ENCODE peak calls at places on chromosomes 7 and 10, in five cellular contexts. I is mammary epithelial cell, F is fibroblast of lung, L is hepatocyte, X is keratinocyte. P is an unnamed sample.

GRCh38 chr7:14690075-14690474 is 212.5 kb downstream of the DGKB start:
- DNase-seq in I (no peak), X (no peak), L (no peak), F (no peak), P (no peak)

GRCh38 chr10:25639646-25640045 is 294.4 kb upstream of the MYO3A start:
- DNase-seq in I (no peak), F (no peak), L (no peak), X (no peak), P (no peak)

GRCh38 chr7:112550468-112551060 is 69.8 kb downstream of the LSMEM1 start:
- DNase-seq in F (peak), I (peak), X (peak), L (peak), P (peak)

GRCh38 chr10:69914373-69915268 is 112.9 kb downstream of the COL13A1 start:
- DNase-seq in F (peak), L (peak), I (peak), X (no peak), P (peak)

GRCh38 chr10:5968037-5968680 is 9.2 kb downstream of the IL15RA start:
- DNase-seq in L (no peak), X (no peak), F (no peak), I (no peak), P (no peak)

GRCh38 chr10:42177077-42177792 is 461.1 kb downstream of the ZNF33B start:
- DNase-seq in F (no peak), I (no peak), L (peak), X (no peak), P (no peak)

GRCh38 chr7:712601-713457 is 13.7 kb upstream of the DNAAF5 start:
- DNase-seq in F (no peak), I (no peak), X (no peak), L (no peak), P (no peak)

GRCh38 chr10:109591631-109592030 is 331.7 kb downstream of the XPNPEP1 start:
- DNase-seq in L (no peak), F (no peak), I (peak), X (no peak), P (no peak)

GRCh38 chr10:50279489-50279888 is 28.2 kb upstream of the ASAH2 start:
- DNase-seq in I (peak), F (no peak), X (no peak), L (peak), P (peak)

GRCh38 chr10:132257271-132257670 is 50.5 kb downstream of the STK32C start:
- DNase-seq in F (peak), X (no peak), I (peak), L (no peak), P (peak)

GRCh38 chr7:28296571-28297483 is 115.5 kb upstream of the CREB5 start:
- DNase-seq in I (peak), L (peak), X (no peak), F (peak), P (peak)

GRCh38 chr10:60944159-60944909 is at the start of gene RHOBTB1:
- DNase-seq in L (peak), F (peak), X (no peak), I (peak), P (peak)

GRCh38 chr7:107933386-107934013 is 42.5 kb downstream of the DLD start:
- DNase-seq in X (no peak), L (no peak), I (no peak), F (no peak), P (no peak)

GRCh38 chr10:1515121-1515779 is 222.1 kb downstream of the ADARB2 start:
- DNase-seq in I (no peak), F (no peak), L (no peak), X (no peak), P (no peak)

GRCh38 chr10:72260215-72260587 is 13.5 kb upstream of the DDIT4 start:
- DNase-seq in F (no peak), X (no peak), L (no peak), I (no peak), P (no peak)

GRCh38 chr10:76523215-76523614 is 1091.8 kb downstream of the LRMDA start:
- DNase-seq in X (no peak), F (peak), L (no peak), I (no peak), P (no peak)

GRCh38 chr10:51667992-51668689 is 31.3 kb downstream of the CSTF2T start:
- DNase-seq in I (no peak), F (peak), X (no peak), L (no peak), P (no peak)

GRCh38 chr7:148700693-148701092 is 2.0 kb downstream of the CUL1 start:
- DNase-seq in F (peak), L (peak), I (no peak), X (no peak), P (peak)

GRCh38 chr10:98536551-98536950 is 89.8 kb upstream of the HPS1 start:
- DNase-seq in F (peak), X (no peak), L (peak), I (peak), P (no peak)

GRCh38 chr7:83861-84632 is 108.3 kb upstream of the FAM20C start:
- DNase-seq in I (no peak), X (no peak), L (peak), F (no peak), P (no peak)

GRCh38 chr10:103618575-103619423 is 125.3 kb downstream of the NEURL1 start:
- DNase-seq in F (peak), X (no peak), L (no peak), I (no peak), P (no peak)

GRCh38 chr10:118356628-118357027 is 14.5 kb upstream of the FAM204A start:
- DNase-seq in X (no peak), L (no peak), F (no peak), I (no peak), P (no peak)

GRCh38 chr10:126092806-126093205 is 196.4 kb downstream of the FANK1 start:
- DNase-seq in X (no peak), F (no peak), L (no peak), I (no peak), P (no peak)

GRCh38 chr10:124106241-124106905 is 13.0 kb upstream of the CHST15 start:
- DNase-seq in L (peak), F (peak), X (peak), I (peak), P (peak)

GRCh38 chr7:158842486-158842885 is 13.2 kb upstream of the ESYT2 start:
- DNase-seq in X (no peak), F (no peak), I (no peak), L (no peak), P (no peak)

GRCh38 chr7:44764665-44765578 is 16.3 kb downstream of the ZMIZ2 start:
- DNase-seq in I (no peak), L (no peak), X (no peak), F (no peak), P (no peak)

GRCh38 chr10:98106531-98106930 is 27.9 kb upstream of the R3HCC1L start:
- DNase-seq in X (no peak), L (no peak), F (no peak), I (peak), P (no peak)

GRCh38 chr7:121140790-121141189 is 152.3 kb downstream of the CPED1 start:
- DNase-seq in X (no peak), F (no peak), L (no peak), I (no peak), P (no peak)

GRCh38 chr7:18889436-18889835 is 228.0 kb downstream of the TWIST1 start:
- DNase-seq in F (no peak), X (no peak), I (no peak), L (no peak), P (no peak)

GRCh38 chr7:5557920-5558401 is 134.3 kb upstream of the TNRC18 start:
- DNase-seq in F (peak), L (peak), X (no peak), I (peak), P (peak)

DNA sequence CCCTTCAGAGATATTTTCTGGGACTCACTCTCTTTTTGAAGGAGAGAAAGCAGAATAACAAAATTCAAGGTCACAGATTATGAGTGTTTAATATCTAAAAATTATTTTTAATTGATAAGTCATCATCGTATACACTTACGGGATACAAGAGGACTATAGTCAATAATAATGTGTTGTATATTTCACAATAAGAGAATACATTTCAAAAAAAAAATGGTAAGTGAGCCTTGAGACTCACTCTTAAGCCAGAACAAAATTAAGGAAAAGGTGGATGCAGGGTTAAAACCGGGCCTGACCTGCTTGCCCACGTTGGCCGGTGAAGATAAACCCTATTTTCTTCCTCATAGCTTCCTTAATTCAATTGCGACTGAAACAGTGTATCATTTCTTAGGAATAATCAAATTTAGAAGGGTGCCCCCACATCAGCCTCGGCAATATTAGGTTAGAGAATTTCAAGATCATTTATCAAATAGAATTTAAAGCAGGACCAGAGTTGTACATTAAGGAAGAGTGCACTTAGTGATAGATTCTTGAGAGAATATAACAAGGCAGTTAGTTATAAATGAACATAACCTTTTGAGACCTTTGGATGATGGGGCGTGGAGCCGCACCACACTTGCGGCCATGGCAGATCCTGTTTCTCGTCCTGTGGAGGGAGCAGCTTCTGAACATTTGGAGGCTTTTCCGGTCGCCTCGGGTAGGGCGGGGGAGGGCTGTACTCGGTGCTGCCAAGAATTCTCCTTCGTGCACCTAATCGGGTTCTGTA is 321.8 kb downstream of the PAXIP1 start:
- DNase-seq in L (no peak), X (no peak), F (no peak), I (no peak), P (no peak)
- TF ChIP-seq EZH2 in L (no peak), X (no peak), F (no peak), I (no peak), P (no peak)

DNA sequence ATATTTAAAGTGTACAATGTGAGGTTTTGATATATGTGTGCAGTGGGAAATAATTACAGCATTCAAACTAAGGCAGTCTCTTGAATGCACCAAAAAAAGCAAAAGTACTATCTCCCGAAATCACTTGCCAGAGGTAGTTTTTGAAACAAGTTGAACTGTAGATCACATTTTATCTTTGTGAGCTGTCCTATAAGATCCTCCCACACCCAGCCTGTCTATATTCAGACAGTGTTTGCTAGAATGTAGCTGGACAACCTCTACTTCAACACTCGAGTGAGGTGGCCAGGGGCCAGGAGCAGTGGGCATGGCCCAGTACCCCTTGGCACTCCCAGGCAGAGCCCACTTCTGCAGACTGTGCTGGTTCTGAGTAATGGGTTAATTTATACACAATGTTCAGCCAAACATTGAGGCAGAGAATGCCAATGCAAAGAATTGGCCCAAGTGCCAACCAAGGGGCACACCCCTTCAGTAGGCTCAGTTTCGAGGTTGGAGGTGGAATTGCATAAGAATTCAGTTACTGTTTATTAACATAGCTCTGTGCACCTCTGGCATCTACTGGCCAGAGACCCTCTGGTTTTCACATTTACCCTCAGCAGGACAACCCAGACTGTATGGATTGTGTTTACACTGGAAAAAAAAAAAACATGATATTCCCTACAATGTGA is 70.5 kb downstream of the AHR start:
- DNase-seq in I (no peak), L (no peak), X (no peak), F (no peak), P (no peak)
- H3K27ac ChIP-seq in I (peak), L (peak), X (peak), F (peak), P (peak)

GRCh38 chr10:117131390-117132327 is 6.4 kb downstream of the VAX1 start:
- DNase-seq in L (peak), I (no peak), X (no peak), F (no peak), P (no peak)

GRCh38 chr10:117134084-117135025 is 3.7 kb downstream of the VAX1 start:
- DNase-seq in F (no peak), X (peak), L (peak), I (no peak), P (no peak)

GRCh38 chr10:117132751-117133231 is 5.3 kb downstream of the VAX1 start:
- DNase-seq in I (no peak), X (no peak), F (no peak), L (no peak), P (no peak)

GRCh38 chr10:117135026-117135372 is 3.1 kb downstream of the VAX1 start:
- DNase-seq in L (no peak), X (no peak), I (no peak), F (no peak), P (no peak)

GRCh38 chr10:117133273-117134083 is 4.6 kb downstream of the VAX1 start:
- DNase-seq in L (no peak), X (no peak), F (no peak), I (no peak), P (no peak)
- TF ChIP-seq EZH2 in L (peak), X (peak), F (peak), I (peak), P (no peak)

GRCh38 chr10:101839002-101839401 is 4.6 kb downstream of the KCNIP2 start:
- DNase-seq in I (peak), L (no peak), X (no peak), F (no peak), P (no peak)
- H3K27ac ChIP-seq in I (no peak), L (no peak), X (no peak), F (no peak), P (no peak)

GRCh38 chr10:48287417-48288391 is 13.2 kb upstream of the FRMPD2 start:
- DNase-seq in L (peak), F (no peak), I (peak), X (no peak), P (peak)
- TF ChIP-seq EZH2 in L (no peak), F (no peak), I (no peak), X (no peak), P (no peak)

GRCh38 chr10:29479081-29479917 is 155.5 kb downstream of the SVIL start:
- DNase-seq in I (peak), F (no peak), L (no peak), X (peak), P (no peak)
- H3K27ac ChIP-seq in I (peak), F (no peak), L (no peak), X (no peak), P (no peak)

DNA sequence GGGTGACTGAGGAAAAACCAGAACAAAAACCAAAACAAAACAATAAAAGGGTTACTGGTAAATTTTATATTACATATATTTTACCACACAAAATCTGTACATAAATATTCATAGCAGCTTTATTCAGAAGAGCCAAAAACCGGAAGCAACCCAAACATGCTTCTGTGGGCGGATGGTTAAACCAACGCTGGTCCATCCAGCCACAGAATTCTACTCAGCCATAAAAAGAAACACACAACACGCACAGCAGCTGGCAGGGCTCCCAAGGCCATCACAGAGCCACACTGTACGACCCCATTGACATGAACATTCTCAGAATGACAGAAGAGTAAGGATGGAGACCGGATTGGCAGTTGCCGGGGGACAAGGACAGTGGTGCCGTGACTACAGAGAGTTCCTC is 83.6 kb downstream of the PROSER2 start:
- DNase-seq in F (no peak), X (no peak), I (no peak), L (no peak), P (no peak)
- TF ChIP-seq EZH2 in F (no peak), X (no peak), I (no peak), L (no peak), P (no peak)

GRCh38 chr7:34061175-34061574 is 155.8 kb downstream of the BMPER start:
- DNase-seq in X (peak), F (peak), I (peak), L (no peak), P (peak)
- H3K27ac ChIP-seq in X (peak), F (peak), I (no peak), L (no peak), P (peak)

DNA sequence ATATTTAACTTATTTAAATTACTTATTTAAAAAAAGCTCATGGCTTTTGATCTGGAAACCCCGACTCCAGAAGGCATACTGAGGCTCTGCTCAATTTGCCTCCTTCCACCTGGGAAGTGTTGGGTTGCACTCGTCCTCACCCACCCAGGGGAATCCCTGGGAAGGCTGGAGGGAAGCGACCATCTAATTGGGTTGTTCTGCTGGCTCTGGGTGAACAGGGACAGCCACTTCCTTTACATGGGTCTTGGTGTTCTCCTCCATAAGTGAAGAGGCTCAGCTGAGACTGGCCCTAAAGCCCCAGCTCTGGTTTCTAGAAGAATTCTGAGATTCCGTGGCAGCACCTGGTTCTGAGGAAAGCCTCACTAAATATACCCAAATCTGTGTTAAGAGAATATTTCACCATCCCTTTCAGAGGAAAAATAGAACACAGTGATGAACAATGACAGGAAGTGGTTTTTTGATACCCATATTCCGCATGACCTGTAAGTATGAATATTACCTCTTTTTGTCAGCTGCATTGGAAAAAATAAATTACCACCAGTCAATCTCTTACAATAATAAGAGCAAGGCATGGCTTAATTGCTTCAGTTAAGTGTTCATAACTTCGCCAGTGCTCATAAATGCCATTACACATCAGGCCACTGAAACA is 131.1 kb upstream of the SHH start:
- DNase-seq in X (no peak), I (no peak), F (no peak), L (no peak), P (no peak)
- TF ChIP-seq EZH2 in X (no peak), I (no peak), F (no peak), L (no peak), P (no peak)